ENCODE peak calls at places on chromosomes 16 and 17, in six cellular contexts. M, A, F, H, B and R are unnamed samples.

GRCh38 chr17:60240290-60240689 is 90.5 kb downstream of the CA4 start:
- DNase-seq in A (no peak), M (no peak), H (no peak), F (no peak), B (no peak), R (no peak)

GRCh38 chr17:21058098-21058893 is 15.5 kb upstream of the USP22 start:
- DNase-seq in M (no peak), H (no peak), B (no peak), A (no peak), F (no peak), R (peak; percentile 45)

GRCh38 chr16:89709166-89709565 is 7.7 kb upstream of the SPATA2L start:
- DNase-seq in A (no peak), M (no peak), H (no peak), F (no peak), B (no peak), R (no peak)

GRCh38 chr17:50173335-50173941 is 7.6 kb downstream of the SGCA start:
- DNase-seq in B (no peak), H (no peak), M (no peak), F (peak; percentile 56), A (no peak), R (peak; percentile 84)

GRCh38 chr16:21599994-21600773 is 807 bp downstream of the METTL9 start:
- DNase-seq in H (no peak), A (peak; percentile 71), M (no peak), F (no peak), B (no peak), R (peak; percentile 3)

GRCh38 chr17:54901230-54901847 is 687 bp downstream of the TOM1L1 start:
- DNase-seq in M (no peak), H (peak; percentile 13), A (no peak), B (no peak), F (no peak), R (peak; percentile 77)

GRCh38 chr17:80528521-80528920 is 16.1 kb upstream of the RPTOR start:
- DNase-seq in M (no peak), F (no peak), H (no peak), A (no peak), B (no peak), R (no peak)

GRCh38 chr17:78291944-78292910 is 60.8 kb downstream of the TMEM235 start:
- DNase-seq in F (peak; percentile 65), B (no peak), A (no peak), H (no peak), M (no peak), R (no peak)

GRCh38 chr16:89023621-89024511 is 46.9 kb upstream of the CBFA2T3 start:
- DNase-seq in A (no peak), F (peak; percentile 35), B (no peak), M (no peak), H (no peak), R (no peak)